ENCODE peak calls at places on chromosomes 2 and 18, in five cellular contexts. T, P, J, B and W are unnamed samples.

GRCh38 chr2:99637157-99637697 is 147.4 kb upstream of the REV1 start:
- DNase-seq in T (no peak), P (no peak), J (no peak), B (no peak), W (no peak)

GRCh38 chr18:61995547-61996062 is 102.8 kb upstream of the RNF152 start:
- DNase-seq in T (no peak), P (no peak), J (no peak), B (no peak), W (no peak)

GRCh38 chr2:241802806-241803318 is 6.1 kb upstream of the NEU4 start:
- DNase-seq in T (no peak), P (no peak), J (no peak), B (peak), W (no peak)

GRCh38 chr2:174450021-174450816 is 36.6 kb downstream of the GPR155 start:
- DNase-seq in T (no peak), P (no peak), J (no peak), B (no peak), W (no peak)

GRCh38 chr2:205660521-205661124 is 21.7 kb upstream of the NRP2 start:
- DNase-seq in T (no peak), P (peak), J (peak), B (no peak), W (no peak)

GRCh38 chr18:8870528-8870927 is 165.2 kb downstream of the MTCL1 start:
- DNase-seq in T (no peak), P (no peak), J (peak), B (no peak), W (no peak)

GRCh38 chr18:5582849-5583667 is 39.3 kb upstream of the EPB41L3 start:
- DNase-seq in T (no peak), P (no peak), J (peak), B (no peak), W (peak)

GRCh38 chr18:39058386-39059000 is 1492.9 kb upstream of the CELF4 start:
- DNase-seq in T (no peak), P (no peak), J (no peak), B (no peak), W (no peak)

GRCh38 chr2:40625849-40626248 is 174.0 kb upstream of the SLC8A1 start:
- DNase-seq in T (no peak), P (no peak), J (peak), B (no peak), W (no peak)

GRCh38 chr2:74233648-74234047 is 35.2 kb downstream of the MTHFD2 start:
- DNase-seq in T (no peak), P (no peak), J (no peak), B (no peak), W (no peak)

GRCh38 chr2:8456149-8457091 is 225.4 kb upstream of the ID2 start:
- DNase-seq in T (no peak), P (no peak), J (no peak), B (peak), W (no peak)

GRCh38 chr2:160910681-160911080 is 249.5 kb upstream of the TANK start:
- DNase-seq in T (no peak), P (no peak), J (peak), B (no peak), W (no peak)

GRCh38 chr18:808086-808485 is 4.0 kb downstream of the YES1 start:
- DNase-seq in T (no peak), P (no peak), J (peak), B (no peak), W (no peak)

GRCh38 chr2:1947316-1947715 is 203.0 kb upstream of the PXDN start:
- DNase-seq in T (no peak), P (no peak), J (no peak), B (no peak), W (no peak)